ENCODE peak calls at places on chromosomes 7 and 10, in ten cellular contexts. Z, U, B, O, F, T, Y, P, G and I are unnamed samples.
A peak's percentile ranks its signal among the peaks of the same experiment; 100 is the strongest.

GRCh38 chr10:47361293-47361692 is 13.1 kb downstream of the RBP3 start:
- DNase-seq in Z (peak; percentile 54), U (peak; percentile 34), B (no peak), O (no peak), F (no peak), T (peak; percentile 70), Y (no peak), P (peak; percentile 34), G (peak; percentile 37), I (peak; percentile 34)

GRCh38 chr10:131844546-131845084 is 56.2 kb upstream of the PPP2R2D start:
- DNase-seq in Z (no peak), U (peak; percentile 2), B (no peak), O (no peak), F (no peak), T (no peak), Y (no peak), P (no peak), G (no peak), I (no peak)

GRCh38 chr7:234712-235553 is 42.6 kb downstream of the FAM20C start:
- DNase-seq in Z (no peak), U (no peak), B (no peak), O (no peak), F (no peak), T (no peak), Y (peak; percentile 96), P (peak; percentile 27), G (no peak), I (peak; percentile 37)

GRCh38 chr7:102978280-102978679 is 65.5 kb downstream of the LRRC17 start:
- DNase-seq in Z (peak; percentile 90), U (peak; percentile 91), B (no peak), O (peak; percentile 32), F (no peak), T (no peak), Y (peak; percentile 71), P (peak; percentile 89), G (peak; percentile 95), I (no peak)

GRCh38 chr10:45008524-45009161 is 7.9 kb downstream of the ZNF22 start:
- DNase-seq in Z (peak; percentile 94), U (no peak), B (peak; percentile 2), O (peak; percentile 67), F (no peak), T (no peak), Y (peak; percentile 93), P (peak; percentile 87), G (peak; percentile 94), I (no peak)

GRCh38 chr7:141225916-141226618 is 152.2 kb downstream of the TMEM178B start:
- DNase-seq in Z (no peak), U (no peak), B (no peak), O (no peak), F (no peak), T (no peak), Y (no peak), P (no peak), G (no peak), I (no peak)

GRCh38 chr10:83871486-83872081 is 267.7 kb upstream of the GHITM start:
- DNase-seq in Z (peak; percentile 70), U (peak; percentile 75), B (peak; percentile 63), O (peak; percentile 31), F (peak; percentile 18), T (peak; percentile 73), Y (peak; percentile 8), P (peak; percentile 51), G (peak; percentile 66), I (peak; percentile 66)

GRCh38 chr10:79019441-79019840 is 49.3 kb upstream of the ZMIZ1 start:
- DNase-seq in Z (no peak), U (no peak), B (no peak), O (no peak), F (no peak), T (no peak), Y (no peak), P (no peak), G (no peak), I (no peak)

GRCh38 chr10:8389630-8390029 is 335.1 kb downstream of the GATA3 start:
- DNase-seq in Z (no peak), U (no peak), B (peak; percentile 32), O (no peak), F (no peak), T (no peak), Y (no peak), P (peak; percentile 80), G (peak; percentile 55), I (no peak)

GRCh38 chr10:132403511-132404168 is 6.6 kb downstream of the PWWP2B start:
- DNase-seq in Z (no peak), U (peak; percentile 7), B (no peak), O (no peak), F (no peak), T (no peak), Y (no peak), P (no peak), G (no peak), I (no peak)

GRCh38 chr7:50771120-50772002 is 11.3 kb downstream of the GRB10 start:
- DNase-seq in Z (no peak), U (no peak), B (no peak), O (no peak), F (no peak), T (no peak), Y (no peak), P (no peak), G (no peak), I (no peak)

GRCh38 chr7:45920543-45921380 is at the start of gene IGFBP3:
- DNase-seq in Z (peak; percentile 73), U (no peak), B (peak; percentile 14), O (no peak), F (no peak), T (no peak), Y (peak; percentile 30), P (no peak), G (peak; percentile 61), I (no peak)